ENCODE peak calls at places on chromosomes 4 and X, in four cellular contexts. W, F, B and C are unnamed samples.

GRCh38 chr4:15104825-15105224 is 102.5 kb downstream of the CPEB2 start:
- DNase-seq in F (no peak), W (no peak), B (no peak), C (no peak)

GRCh38 chrX:40158036-40158706 is 60.4 kb upstream of the BCOR start:
- DNase-seq in B (no peak), F (no peak), W (peak), C (peak)

GRCh38 chr4:102521570-102522553 is 20.7 kb downstream of the NFKB1 start:
- DNase-seq in B (no peak), W (no peak), F (no peak), C (no peak)

GRCh38 chr4:85028910-85029309 is 62.4 kb upstream of the WDFY3 start:
- DNase-seq in B (no peak), W (no peak), F (no peak), C (peak)

GRCh38 chrX:97039363-97040029 is 155.8 kb downstream of the RPA4 start:
- DNase-seq in B (no peak), F (no peak), W (no peak), C (no peak)

GRCh38 chrX:46340696-46341095 is 204.5 kb downstream of the ZNF674 start:
- DNase-seq in W (no peak), B (no peak), F (no peak), C (no peak)

GRCh38 chr4:6983500-6984142 is 59.6 kb upstream of the TADA2B start:
- DNase-seq in F (no peak), W (no peak), B (no peak), C (no peak)

GRCh38 chr4:169268951-169269781 is 1.6 kb downstream of the SH3RF1 start:
- DNase-seq in W (no peak), B (no peak), F (no peak), C (no peak)

GRCh38 chr4:72665376-72665978 is 96.5 kb upstream of the ADAMTS3 start:
- DNase-seq in B (no peak), W (no peak), F (no peak), C (no peak)

GRCh38 chr4:166493828-166494432 is 620.9 kb downstream of the TLL1 start:
- DNase-seq in F (no peak), B (no peak), W (no peak), C (no peak)

GRCh38 chr4:164109517-164109916 is 615.0 kb downstream of the TMA16 start:
- DNase-seq in F (no peak), W (no peak), B (no peak), C (no peak)

GRCh38 chr4:56870927-56871326 is 36.8 kb upstream of the REST start:
- DNase-seq in W (no peak), F (no peak), B (no peak), C (no peak)

GRCh38 chrX:41086627-41086932 is 1.3 kb downstream of the USP9X start:
- DNase-seq in B (no peak), F (no peak), W (peak), C (no peak)

GRCh38 chrX:70454441-70455365 is 10.1 kb downstream of the DLG3 start:
- DNase-seq in F (peak), W (peak), B (no peak), C (peak)

GRCh38 chr4:173414456-173414855 is 15.5 kb upstream of the SCRG1 start:
- DNase-seq in B (no peak), F (no peak), W (no peak), C (peak)

GRCh38 chr4:110347805-110348204 is 128.2 kb upstream of the ENPEP start:
- DNase-seq in F (no peak), W (no peak), B (no peak), C (no peak)